ENCODE peak calls at places on chromosome 11, in nine cellular contexts. M is adrenal gland; T is uterus; A is cardiac muscle cell; H is naive thymus-derived CD4-positive, alpha-beta T cell; O is heart right ventricle; Q is PC-3; V is mesenchymal stem cell; D is left ventricle myocardium inferior. B is an unnamed sample. For H3K36me3, the result is how much of the 10 kb centered on the place peaks cover.

GRCh38 chr11:113591122-113591521 is 115.0 kb downstream of the TMPRSS5 start:
- DNase-seq in M (no peak), T (no peak), A (peak), H (no peak), O (no peak), Q (no peak), V (no peak), D (no peak), B (no peak)

GRCh38 chr11:68340003-68340767 is 27.8 kb downstream of the LRP5 start:
- DNase-seq in M (no peak), T (no peak), A (no peak), H (no peak), O (no peak), Q (no peak), V (no peak), D (no peak), B (no peak)

GRCh38 chr11:10838083-10838482 is 19.8 kb downstream of the ZBED5 start:
- DNase-seq in M (no peak), T (no peak), A (no peak), H (no peak), O (no peak), Q (no peak), V (no peak), D (no peak), B (no peak)

GRCh38 chr11:61505640-61506155 is 2.9 kb upstream of the LRRC10B start:
- DNase-seq in M (no peak), T (no peak), A (no peak), H (no peak), O (no peak), Q (no peak), V (no peak), D (no peak), B (no peak)

GRCh38 chr11:59295435-59295834 is 63.3 kb upstream of the OR5AN1 start:
- DNase-seq in M (no peak), T (no peak), A (no peak), H (no peak), O (no peak), Q (no peak), V (no peak), D (no peak), B (no peak)

GRCh38 chr11:19281041-19281440 is 40.3 kb upstream of the E2F8 start:
- DNase-seq in M (no peak), T (no peak), A (no peak), H (no peak), O (no peak), Q (no peak), V (peak), D (no peak), B (no peak)

GRCh38 chr11:44974402-44975000 is 23.8 kb upstream of the TP53I11 start:
- DNase-seq in M (no peak), T (no peak), A (no peak), H (no peak), O (no peak), Q (no peak), V (no peak), D (no peak), B (no peak)

GRCh38 chr11:117828641-117829368 is 4.3 kb upstream of the FXYD2 start:
- DNase-seq in M (peak), T (peak), A (no peak), H (peak), O (no peak), Q (peak), V (peak), D (peak), B (no peak)

GRCh38 chr11:126654886-126655806 is 299.7 kb downstream of the ST3GAL4 start:
- DNase-seq in M (no peak), T (no peak), A (no peak), H (no peak), O (no peak), Q (no peak), V (no peak), D (no peak), B (no peak)

GRCh38 chr11:117107701-117108590 is 9.7 kb upstream of the SIK3 start:
- DNase-seq in M (no peak), T (no peak), A (no peak), H (no peak), O (no peak), Q (no peak), V (peak), D (no peak), B (no peak)

GRCh38 chr11:69157822-69158231 is 2.1 kb downstream of the SMIM38 start:
- DNase-seq in M (no peak), T (no peak), A (no peak), H (no peak), O (no peak), Q (no peak), V (no peak), D (no peak), B (no peak)

DNA sequence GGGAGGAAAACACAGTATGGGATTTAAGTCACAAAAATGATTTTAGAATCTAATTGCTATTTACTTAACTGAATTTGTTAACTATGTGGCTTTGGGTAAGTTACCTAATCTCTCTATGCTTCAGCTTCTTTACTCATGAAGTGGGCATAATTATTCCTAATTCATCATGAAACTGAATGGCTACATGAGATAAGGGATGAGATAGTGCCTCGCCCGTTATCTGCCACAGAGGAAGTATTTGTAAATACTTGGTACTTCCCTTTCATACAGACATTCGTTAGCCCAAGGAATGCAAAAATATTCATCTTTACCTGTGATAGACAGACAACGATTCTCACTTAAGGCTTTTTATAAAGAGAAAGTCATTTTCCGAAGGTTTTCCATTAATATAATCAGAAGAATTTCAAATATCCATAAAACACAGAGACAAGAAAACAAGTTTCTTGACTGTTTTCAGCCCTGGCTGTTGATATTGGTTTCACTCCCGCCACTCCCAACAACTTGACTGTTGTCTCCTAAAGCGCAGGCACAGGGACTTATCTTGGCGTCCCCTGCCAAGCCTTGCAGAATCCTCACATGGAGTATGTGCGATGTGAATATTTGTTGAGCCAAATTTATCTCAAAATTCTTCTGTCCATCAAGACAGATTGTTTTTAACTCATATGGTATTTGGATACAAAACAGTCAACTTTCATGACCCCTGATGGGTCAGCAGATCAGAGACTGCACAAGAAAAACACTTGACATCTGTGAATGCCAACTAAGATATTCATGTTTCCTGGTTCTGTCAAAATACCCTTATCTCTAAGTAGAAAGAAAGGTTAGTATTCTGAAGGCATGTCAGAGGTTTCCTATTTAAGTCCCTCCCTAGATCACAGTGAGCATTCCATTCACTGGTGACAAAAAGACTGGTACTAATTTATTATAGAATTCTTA is 221.5 kb upstream of the BLID start:
- DNase-seq in M (no peak), T (no peak), A (peak), H (no peak), O (peak), Q (no peak), V (no peak), D (peak), B (no peak)
- H3K36me3 ChIP-seq in M (under half), T (under half), A (under half), H (under half), O (under half), Q (under half), V (under half), D (under half), B (under half)

GRCh38 chr11:64161037-64161436 is 4.9 kb downstream of the MACROD1 start:
- DNase-seq in M (no peak), T (no peak), A (no peak), H (no peak), O (no peak), Q (no peak), V (no peak), D (no peak), B (no peak)

GRCh38 chr11:64165482-64165841 is 451 bp downstream of the MACROD1 start:
- DNase-seq in M (no peak), T (no peak), A (peak), H (no peak), O (peak), Q (peak), V (no peak), D (no peak), B (no peak)

GRCh38 chr11:64163951-64164350 is 2.0 kb downstream of the MACROD1 start:
- DNase-seq in M (no peak), T (no peak), A (no peak), H (no peak), O (no peak), Q (no peak), V (no peak), D (no peak), B (no peak)

GRCh38 chr11:64165842-64166635 is at the start of gene MACROD1:
- DNase-seq in M (peak), T (peak), A (peak), H (peak), O (peak), Q (peak), V (peak), D (peak), B (peak)

GRCh38 chr11:64164392-64165312 is 1.3 kb downstream of the MACROD1 start:
- DNase-seq in M (peak), T (no peak), A (peak), H (no peak), O (peak), Q (peak), V (no peak), D (peak), B (no peak)
- H3K4me3 ChIP-seq in M (no peak), T (peak), A (peak), H (peak), O (peak), Q (peak), V (no peak), D (peak), B (peak)

DNA sequence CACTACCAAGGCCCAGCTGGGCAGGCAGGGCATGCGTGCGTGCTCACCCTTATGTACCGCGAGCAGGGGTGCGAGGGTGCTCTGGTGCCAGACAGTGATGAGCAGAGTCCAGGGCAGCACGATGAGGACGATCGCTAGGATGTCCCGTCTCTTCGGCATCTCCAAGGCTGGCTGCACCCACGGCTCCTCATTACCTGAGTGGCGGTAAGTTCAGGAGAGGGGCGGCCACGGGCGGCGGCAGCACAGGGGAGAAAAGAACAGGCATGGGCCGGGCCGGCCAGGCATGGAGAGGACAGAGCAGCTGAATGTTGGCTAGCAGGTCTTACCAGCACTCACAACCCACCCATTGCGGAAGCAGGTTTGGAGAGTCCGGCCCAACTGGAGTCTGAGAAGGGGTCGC is 24.5 kb downstream of the B3GAT1 start:
- DNase-seq in M (no peak), T (no peak), A (no peak), H (no peak), O (no peak), Q (no peak), V (no peak), D (no peak), B (no peak)
- H3K36me3 ChIP-seq in M (under half), T (under half), A (under half), H (under half), O (under half), Q (under half), V (under half), D (under half), B (under half)

DNA sequence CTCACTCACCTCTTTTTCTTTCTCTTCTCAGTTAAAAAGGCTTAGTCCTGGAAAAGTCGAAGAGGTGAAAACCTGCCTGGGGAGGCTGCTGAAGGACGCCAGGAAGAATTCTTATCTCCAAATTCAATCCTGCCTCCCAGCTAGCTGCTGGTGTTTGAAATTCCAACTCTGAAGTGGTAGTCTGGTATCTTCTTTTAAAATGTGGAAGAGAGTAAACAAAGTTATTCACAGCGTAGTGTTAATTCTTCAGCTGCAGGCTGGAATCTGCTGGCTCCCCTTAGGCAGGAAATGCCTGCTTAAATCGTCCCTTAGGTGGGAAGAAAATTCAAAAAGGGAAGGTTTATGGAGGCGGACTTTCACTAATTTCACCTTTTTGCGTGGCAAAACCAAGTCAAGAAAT is 439.0 kb upstream of the CCDC90B start:
- DNase-seq in M (no peak), T (no peak), A (peak), H (no peak), O (no peak), Q (no peak), V (peak), D (no peak), B (no peak)
- H3K4me3 ChIP-seq in M (no peak), T (peak), A (no peak), H (no peak), O (peak), Q (no peak), V (no peak), D (peak), B (no peak)

DNA sequence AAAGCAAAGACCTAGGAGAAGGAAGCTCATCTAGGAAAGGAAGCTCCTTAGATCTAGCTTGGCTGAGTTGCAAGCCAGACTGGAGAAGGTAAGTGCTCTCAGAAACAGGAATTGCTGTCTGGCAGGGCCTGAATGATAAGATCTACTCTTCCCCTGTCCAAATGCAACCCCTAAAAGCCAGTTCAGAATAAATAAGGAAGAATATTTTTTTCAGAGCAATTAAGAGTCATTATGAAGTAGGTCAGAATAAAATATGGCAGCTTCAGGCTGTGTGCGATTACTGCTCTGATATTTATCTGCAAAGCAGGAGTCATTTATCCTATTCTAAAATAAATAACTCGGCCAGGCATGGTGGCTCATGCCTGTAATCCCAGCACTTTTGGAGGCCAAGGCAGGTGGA is 82.1 kb downstream of the PIWIL4 start:
- DNase-seq in M (no peak), T (no peak), A (no peak), H (no peak), O (no peak), Q (no peak), V (no peak), D (no peak), B (no peak)
- H3K36me3 ChIP-seq in M (under half), T (under half), A (under half), H (under half), O (under half), Q (under half), V (under half), D (under half), B (under half)

GRCh38 chr11:5229388-5229787 is 2.5 kb upstream of the HBB start:
- DNase-seq in M (no peak), T (no peak), A (no peak), H (no peak), O (no peak), Q (no peak), V (no peak), D (no peak), B (no peak)
- H3K4me3 ChIP-seq in M (no peak), T (no peak), A (no peak), H (no peak), O (no peak), Q (no peak), V (no peak), D (no peak), B (no peak)

GRCh38 chr11:4111834-4112233 is 17.2 kb downstream of the RRM1 start:
- DNase-seq in M (no peak), T (no peak), A (no peak), H (no peak), O (no peak), Q (no peak), V (no peak), D (no peak), B (no peak)
- H3K36me3 ChIP-seq in M (under half), T (under half), A (under half), H (half or more), O (half or more), Q (under half), V (under half), D (half or more), B (under half)

GRCh38 chr11:57482782-57483569 is 22.6 kb downstream of the RTN4RL2 start:
- DNase-seq in M (peak), T (no peak), A (peak), H (peak), O (peak), Q (peak), V (peak), D (peak), B (no peak)
- H3K4me3 ChIP-seq in M (no peak), T (no peak), A (peak), H (peak), O (peak), Q (peak), V (peak), D (peak), B (peak)

B was measured in BJ.